ENCODE peak calls at places on chromosomes 16 and 17, in ten cellular contexts. G is cardiac muscle cell, K is left ventricle myocardium inferior, T is H1, N is Karpas-422, O is H7, U is left lung, H is GM23338, R is transverse colon, D is breast epithelium. V is an unnamed sample.

GRCh38 chr16:89049484-89050118 is 44.1 kb upstream of the ACSF3 start:
- DNase-seq in G (no peak), K (peak; percentile 12), T (no peak), N (no peak), O (no peak), U (no peak), H (no peak), R (no peak), D (no peak), V (no peak)

GRCh38 chr17:2040219-2040827 is 1.5 kb upstream of the OVCA2 start:
- DNase-seq in G (no peak), K (no peak), T (no peak), N (no peak), O (no peak), U (no peak), H (no peak), R (no peak), D (no peak), V (no peak)

GRCh38 chr16:55663225-55663624 is 7.4 kb downstream of the SLC6A2 start:
- DNase-seq in G (no peak), K (no peak), T (no peak), N (no peak), O (no peak), U (no peak), H (no peak), R (no peak), D (no peak), V (no peak)

GRCh38 chr17:34254651-34255380 is at the start of gene CCL2:
- DNase-seq in G (peak; percentile 52), K (peak; percentile 75), T (peak; percentile 46), N (no peak), O (peak; percentile 52), U (peak; percentile 69), H (peak; percentile 85), R (peak; percentile 50), D (no peak), V (peak; percentile 77)

GRCh38 chr17:64499805-64500486 is 3.1 kb upstream of the POLG2 start:
- DNase-seq in G (peak; percentile 16), K (no peak), T (no peak), N (peak; percentile 46), O (no peak), U (no peak), H (no peak), R (no peak), D (no peak), V (no peak)

GRCh38 chr17:33765871-33766270 is 472.8 kb upstream of the ASIC2 start:
- DNase-seq in G (no peak), K (no peak), T (no peak), N (no peak), O (no peak), U (no peak), H (no peak), R (no peak), D (no peak), V (no peak)

GRCh38 chr16:90044111-90044551 is 24.9 kb upstream of the DBNDD1 start:
- DNase-seq in G (no peak), K (no peak), T (no peak), N (no peak), O (no peak), U (peak; percentile 67), H (no peak), R (peak; percentile 74), D (peak; percentile 78), V (no peak)

GRCh38 chr17:79420318-79421243 is 190.3 kb downstream of the RBFOX3 start:
- DNase-seq in G (peak; percentile 12), K (no peak), T (no peak), N (no peak), O (no peak), U (no peak), H (no peak), R (no peak), D (no peak), V (peak; percentile 67)

GRCh38 chr17:8158267-8159031 is 4.3 kb downstream of the VAMP2 start:
- DNase-seq in G (peak; percentile 90), K (peak; percentile 92), T (no peak), N (peak; percentile 96), O (peak; percentile 92), U (peak; percentile 92), H (peak; percentile 96), R (peak; percentile 97), D (peak; percentile 93), V (peak; percentile 89)

GRCh38 chr17:58280480-58281217 is at the start of gene MPO:
- DNase-seq in G (no peak), K (no peak), T (no peak), N (no peak), O (peak; percentile 22), U (no peak), H (no peak), R (no peak), D (no peak), V (no peak)

GRCh38 chr17:78490673-78491072 is 86.5 kb downstream of the DNAH17 start:
- DNase-seq in G (no peak), K (no peak), T (no peak), N (no peak), O (no peak), U (no peak), H (no peak), R (no peak), D (no peak), V (no peak)

GRCh38 chr16:23351360-23351759 is 49.3 kb downstream of the SCNN1B start:
- DNase-seq in G (no peak), K (no peak), T (no peak), N (no peak), O (no peak), U (no peak), H (no peak), R (peak; percentile 79), D (no peak), V (no peak)

GRCh38 chr16:74570412-74571301 is 36.3 kb downstream of the GLG1 start:
- DNase-seq in G (no peak), K (no peak), T (no peak), N (no peak), O (no peak), U (no peak), H (no peak), R (no peak), D (no peak), V (no peak)

GRCh38 chr16:35598696-35599332 is 2139.4 kb downstream of the TP53TG3F start:
- DNase-seq in G (no peak), K (no peak), T (no peak), N (no peak), O (no peak), U (no peak), H (no peak), R (no peak), D (no peak), V (no peak)

GRCh38 chr17:67548693-67549092 is 169.0 kb upstream of the NOL11 start:
- DNase-seq in G (no peak), K (no peak), T (no peak), N (no peak), O (no peak), U (no peak), H (no peak), R (no peak), D (no peak), V (no peak)

GRCh38 chr16:81279375-81279774 is 35.4 kb upstream of the GAN start:
- DNase-seq in G (no peak), K (no peak), T (no peak), N (no peak), O (no peak), U (no peak), H (no peak), R (no peak), D (no peak), V (no peak)

GRCh38 chr17:40938981-40939380 is 1.5 kb upstream of the KRT23 start:
- DNase-seq in G (no peak), K (no peak), T (no peak), N (no peak), O (no peak), U (no peak), H (no peak), R (no peak), D (no peak), V (no peak)

GRCh38 chr16:67431077-67431804 is at the start of gene HSD11B2:
- DNase-seq in G (peak; percentile 77), K (peak; percentile 55), T (no peak), N (peak; percentile 60), O (peak; percentile 96), U (peak; percentile 57), H (peak; percentile 83), R (no peak), D (no peak), V (no peak)

GRCh38 chr17:80476877-80477646 is 655 bp upstream of the NPTX1 start:
- DNase-seq in G (no peak), K (no peak), T (no peak), N (no peak), O (peak; percentile 85), U (no peak), H (no peak), R (no peak), D (no peak), V (no peak)

GRCh38 chr17:63418540-63418939 is 27.6 kb downstream of the CYB561 start:
- DNase-seq in G (no peak), K (no peak), T (no peak), N (no peak), O (no peak), U (no peak), H (no peak), R (no peak), D (no peak), V (no peak)
- H3K36me3 ChIP-seq in G (peaks cover 79% of the 10 kb centered on the region), K (peaks cover 12% of the 10 kb centered on the region), T (no peaks in the 10 kb centered on the region), N (no peaks in the 10 kb centered on the region), O (peaks cover 2% of the 10 kb centered on the region), U (peaks cover 76% of the 10 kb centered on the region), H (no peaks in the 10 kb centered on the region), R (no peaks in the 10 kb centered on the region), D (no peaks in the 10 kb centered on the region), V (peaks cover 13% of the 10 kb centered on the region)

DNA sequence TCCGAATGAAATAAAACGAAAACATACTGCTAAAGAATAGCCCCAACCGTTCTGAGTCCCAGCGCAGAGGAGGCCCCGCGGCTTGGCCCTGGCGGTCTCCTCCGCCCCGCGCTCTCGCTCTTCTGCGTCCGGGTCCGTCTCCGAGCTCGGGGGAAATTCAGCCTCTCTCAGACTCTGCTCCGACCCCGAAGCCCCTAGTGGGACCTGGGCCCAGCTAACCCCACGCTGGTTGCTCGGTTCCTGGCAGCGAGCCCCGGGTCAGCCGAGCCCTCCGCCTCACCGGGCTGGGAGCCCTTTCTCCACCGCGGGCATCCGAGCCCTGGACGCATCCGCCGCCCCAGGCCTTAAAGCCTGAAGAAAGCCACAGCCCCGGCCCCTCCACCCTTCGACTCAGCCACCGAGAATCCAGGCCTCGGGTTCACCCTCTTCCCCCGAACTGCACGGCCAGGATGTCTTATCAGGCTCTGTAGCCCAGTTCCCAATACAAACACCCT is 1.2 kb downstream of the TBX2 start:
- DNase-seq in G (peak; percentile 24), K (no peak), T (no peak), N (no peak), O (peak; percentile 74), U (no peak), H (no peak), R (no peak), D (no peak), V (no peak)
- H3K27me3 ChIP-seq in G (peaks cover 47% of the 10 kb centered on the region), K (peaks cover 99% of the 10 kb centered on the region), T (peaks cover 100% of the 10 kb centered on the region), N (no peaks in the 10 kb centered on the region), O (peaks cover 97% of the 10 kb centered on the region), U (peaks cover 100% of the 10 kb centered on the region), H (peaks cover 100% of the 10 kb centered on the region), R (peaks cover 96% of the 10 kb centered on the region), D (peaks cover 12% of the 10 kb centered on the region), V (no peaks in the 10 kb centered on the region)

GRCh38 chr16:4450430-4450829 is 24.0 kb downstream of the NMRAL1 start:
- DNase-seq in G (no peak), K (no peak), T (no peak), N (no peak), O (no peak), U (no peak), H (no peak), R (no peak), D (no peak), V (no peak)
- H3K36me3 ChIP-seq in G (peaks cover 49% of the 10 kb centered on the region), K (peaks cover 95% of the 10 kb centered on the region), T (peaks cover 61% of the 10 kb centered on the region), N (peaks cover 16% of the 10 kb centered on the region), O (peaks cover 32% of the 10 kb centered on the region), U (peaks cover 96% of the 10 kb centered on the region), H (peaks cover 20% of the 10 kb centered on the region), R (no peaks in the 10 kb centered on the region), D (peaks cover 5% of the 10 kb centered on the region), V (peaks cover 85% of the 10 kb centered on the region)

GRCh38 chr17:60137731-60138130 is 12.0 kb upstream of the CA4 start:
- DNase-seq in G (no peak), K (no peak), T (no peak), N (no peak), O (no peak), U (no peak), H (no peak), R (no peak), D (no peak), V (no peak)
- H3K27me3 ChIP-seq in G (peaks cover 64% of the 10 kb centered on the region), K (peaks cover 55% of the 10 kb centered on the region), T (peaks cover 71% of the 10 kb centered on the region), N (no peaks in the 10 kb centered on the region), O (peaks cover 64% of the 10 kb centered on the region), U (peaks cover 54% of the 10 kb centered on the region), H (peaks cover 78% of the 10 kb centered on the region), R (peaks cover 47% of the 10 kb centered on the region), D (peaks cover 17% of the 10 kb centered on the region), V (peaks cover 12% of the 10 kb centered on the region)